ENCODE peak calls at places on chromosomes 11 and 22, in four cellular contexts. Q, J, E and B are unnamed samples.

GRCh38 chr22:32308191-32308590 is 49.5 kb upstream of the RFPL3 start:
- DNase-seq in Q (no peak), J (no peak), E (no peak), B (no peak)

GRCh38 chr22:30572840-30573593 is 1.4 kb downstream of the GAL3ST1 start:
- DNase-seq in Q (peak), J (no peak), E (no peak), B (no peak)

GRCh38 chr11:129814244-129814992 is 1.2 kb upstream of the TMEM45B start:
- DNase-seq in Q (no peak), J (no peak), E (no peak), B (no peak)

GRCh38 chr11:62545437-62546243 is 966 bp downstream of the AHNAK start:
- DNase-seq in Q (peak), J (no peak), E (no peak), B (peak)

GRCh38 chr11:66011239-66011784 is 496 bp upstream of the CST6 start:
- DNase-seq in Q (no peak), J (no peak), E (no peak), B (no peak)

GRCh38 chr11:111272420-111272819 is 25.9 kb upstream of the POU2AF3 start:
- DNase-seq in Q (no peak), J (no peak), E (no peak), B (no peak)

GRCh38 chr11:16605440-16605970 is 132.9 kb upstream of the C11orf58 start:
- DNase-seq in Q (peak), J (no peak), E (no peak), B (peak)

GRCh38 chr11:8286886-8287285 is 23.2 kb upstream of the LMO1 start:
- DNase-seq in Q (no peak), J (no peak), E (no peak), B (no peak)

GRCh38 chr11:14042686-14043440 is 80.3 kb downstream of the SPON1 start:
- DNase-seq in Q (no peak), J (no peak), E (no peak), B (no peak)

GRCh38 chr22:45968751-45969413 is 8.1 kb downstream of the WNT7B start:
- DNase-seq in Q (no peak), J (no peak), E (no peak), B (no peak)

GRCh38 chr11:43419460-43419859 is 60.7 kb downstream of the TTC17 start:
- DNase-seq in Q (no peak), J (peak), E (peak), B (no peak)

GRCh38 chr11:119758291-119758690 is 29.3 kb upstream of the NECTIN1 start:
- DNase-seq in Q (peak), J (no peak), E (no peak), B (no peak)

GRCh38 chr11:35087648-35088047 is 51.3 kb upstream of the CD44 start:
- DNase-seq in Q (no peak), J (no peak), E (no peak), B (no peak)

GRCh38 chr11:20671856-20672546 is 2.6 kb downstream of the NELL1 start:
- DNase-seq in Q (no peak), J (peak), E (peak), B (no peak)

GRCh38 chr11:120599816-120600420 is 88.4 kb downstream of the GRIK4 start:
- DNase-seq in Q (peak), J (no peak), E (no peak), B (no peak)

GRCh38 chr11:75689861-75690641 is 21.2 kb upstream of the MAP6 start:
- DNase-seq in Q (no peak), J (no peak), E (no peak), B (no peak)

GRCh38 chr11:65885808-65886536 is 2.3 kb downstream of the FIBP start:
- DNase-seq in Q (no peak), J (no peak), E (no peak), B (no peak)

GRCh38 chr11:60164550-60165075 is 18.3 kb downstream of the MS4A6A start:
- DNase-seq in Q (no peak), J (no peak), E (no peak), B (no peak)